ENCODE peak calls at places on chromosome 15, in six cellular contexts. One of them, this sample, is unnamed.

GRCh38 chr15:35871282-35871681 is 325.3 kb upstream of the DPH6 start:
- DNase-seq in NCI-H774: no peak
- DNase-seq in M059J: no peak
- DNase-seq in anterior cingulate cortex: no peak
- DNase-seq in fibroblast of mammary gland: no peak
- DNase-seq in HT-29: no peak
- DNase-seq in this sample: no peak

GRCh38 chr15:91795281-91795680 is 58.2 kb upstream of the SLCO3A1 start:
- DNase-seq in NCI-H774: no peak
- DNase-seq in M059J: no peak
- DNase-seq in anterior cingulate cortex: no peak
- DNase-seq in HT-29: no peak
- DNase-seq in fibroblast of mammary gland: no peak
- DNase-seq in this sample: no peak

GRCh38 chr15:98648654-98649537 is 557 bp downstream of the IGF1R start:
- DNase-seq in NCI-H774: peak
- DNase-seq in HT-29: peak
- DNase-seq in anterior cingulate cortex: no peak
- DNase-seq in fibroblast of mammary gland: peak
- DNase-seq in M059J: peak
- DNase-seq in this sample: peak

GRCh38 chr15:93948728-93949127 is 282.6 kb upstream of the MCTP2 start:
- DNase-seq in NCI-H774: no peak
- DNase-seq in fibroblast of mammary gland: peak
- DNase-seq in HT-29: no peak
- DNase-seq in anterior cingulate cortex: no peak
- DNase-seq in M059J: no peak
- DNase-seq in this sample: no peak

GRCh38 chr15:49131403-49131802 is 24.0 kb downstream of the COPS2 start:
- DNase-seq in M059J: no peak
- DNase-seq in HT-29: no peak
- DNase-seq in NCI-H774: no peak
- DNase-seq in anterior cingulate cortex: no peak
- DNase-seq in fibroblast of mammary gland: no peak
- DNase-seq in this sample: peak

GRCh38 chr15:28456476-28457395 is 76.0 kb downstream of the GOLGA8G start:
- DNase-seq in anterior cingulate cortex: no peak
- DNase-seq in fibroblast of mammary gland: no peak
- DNase-seq in M059J: no peak
- DNase-seq in NCI-H774: no peak
- DNase-seq in HT-29: no peak
- DNase-seq in this sample: no peak

GRCh38 chr15:29670266-29670665 is 152.0 kb downstream of the TJP1 start:
- DNase-seq in fibroblast of mammary gland: no peak
- DNase-seq in HT-29: peak
- DNase-seq in NCI-H774: no peak
- DNase-seq in anterior cingulate cortex: no peak
- DNase-seq in M059J: peak
- DNase-seq in this sample: no peak

GRCh38 chr15:73679180-73679579 is 5.0 kb upstream of the CD276 start:
- DNase-seq in M059J: no peak
- DNase-seq in HT-29: no peak
- DNase-seq in anterior cingulate cortex: no peak
- DNase-seq in fibroblast of mammary gland: no peak
- DNase-seq in NCI-H774: no peak
- DNase-seq in this sample: no peak

GRCh38 chr15:58440181-58440910 is 8.6 kb downstream of the LIPC start:
- DNase-seq in NCI-H774: no peak
- DNase-seq in HT-29: peak
- DNase-seq in anterior cingulate cortex: no peak
- DNase-seq in M059J: peak
- DNase-seq in fibroblast of mammary gland: peak
- DNase-seq in this sample: no peak

GRCh38 chr15:75307778-75308390 is 25.2 kb downstream of the GOLGA6D start:
- DNase-seq in anterior cingulate cortex: no peak
- DNase-seq in fibroblast of mammary gland: peak
- DNase-seq in M059J: peak
- DNase-seq in HT-29: peak
- DNase-seq in NCI-H774: peak
- DNase-seq in this sample: peak

GRCh38 chr15:82105458-82106205 is 59.8 kb upstream of the MEX3B start:
- DNase-seq in anterior cingulate cortex: no peak
- DNase-seq in NCI-H774: peak
- DNase-seq in fibroblast of mammary gland: peak
- DNase-seq in HT-29: peak
- DNase-seq in M059J: peak
- DNase-seq in this sample: no peak

GRCh38 chr15:55319537-55320325 is 709 bp downstream of the PIGB start:
- DNase-seq in M059J: peak
- DNase-seq in anterior cingulate cortex: no peak
- DNase-seq in NCI-H774: no peak
- DNase-seq in HT-29: peak
- DNase-seq in fibroblast of mammary gland: peak
- DNase-seq in this sample: peak

GRCh38 chr15:87631775-87632174 is 624.8 kb downstream of the NTRK3 start:
- DNase-seq in fibroblast of mammary gland: no peak
- DNase-seq in NCI-H774: no peak
- DNase-seq in anterior cingulate cortex: no peak
- DNase-seq in HT-29: no peak
- DNase-seq in M059J: peak
- DNase-seq in this sample: no peak

GRCh38 chr15:59165726-59166125 is 40.9 kb upstream of the LDHAL6B start:
- DNase-seq in NCI-H774: peak
- DNase-seq in anterior cingulate cortex: no peak
- DNase-seq in HT-29: peak
- DNase-seq in M059J: no peak
- DNase-seq in fibroblast of mammary gland: no peak
- DNase-seq in this sample: no peak

GRCh38 chr15:69067296-69067695 is 52.8 kb downstream of the NOX5 start:
- DNase-seq in fibroblast of mammary gland: no peak
- DNase-seq in M059J: no peak
- DNase-seq in HT-29: no peak
- DNase-seq in anterior cingulate cortex: no peak
- DNase-seq in NCI-H774: no peak
- DNase-seq in this sample: no peak

GRCh38 chr15:60444289-60444912 is 34.5 kb downstream of the ICE2 start:
- DNase-seq in M059J: peak
- DNase-seq in fibroblast of mammary gland: peak
- DNase-seq in HT-29: peak
- DNase-seq in NCI-H774: no peak
- DNase-seq in anterior cingulate cortex: no peak
- DNase-seq in this sample: peak

GRCh38 chr15:71434774-71435173 is 319.5 kb downstream of the THSD4 start:
- DNase-seq in HT-29: peak
- DNase-seq in M059J: peak
- DNase-seq in anterior cingulate cortex: no peak
- DNase-seq in NCI-H774: no peak
- DNase-seq in fibroblast of mammary gland: peak
- DNase-seq in this sample: no peak

GRCh38 chr15:55977225-55977624 is 16.2 kb downstream of the NEDD4 start:
- DNase-seq in anterior cingulate cortex: no peak
- DNase-seq in fibroblast of mammary gland: no peak
- DNase-seq in NCI-H774: no peak
- DNase-seq in HT-29: no peak
- DNase-seq in M059J: no peak
- DNase-seq in this sample: no peak

GRCh38 chr15:83082730-83083386 is 15.8 kb upstream of the BTBD1 start:
- DNase-seq in HT-29: no peak
- DNase-seq in NCI-H774: no peak
- DNase-seq in fibroblast of mammary gland: no peak
- DNase-seq in M059J: no peak
- DNase-seq in anterior cingulate cortex: no peak
- DNase-seq in this sample: no peak

GRCh38 chr15:66132251-66132816 is 121.2 kb downstream of the MEGF11 start:
- DNase-seq in M059J: no peak
- DNase-seq in anterior cingulate cortex: no peak
- DNase-seq in NCI-H774: no peak
- DNase-seq in fibroblast of mammary gland: no peak
- DNase-seq in HT-29: no peak
- DNase-seq in this sample: no peak

GRCh38 chr15:28956491-28956890 is 70.7 kb downstream of the APBA2 start:
- DNase-seq in NCI-H774: no peak
- DNase-seq in HT-29: no peak
- DNase-seq in fibroblast of mammary gland: no peak
- DNase-seq in M059J: no peak
- DNase-seq in anterior cingulate cortex: no peak
- DNase-seq in this sample: no peak

GRCh38 chr15:72961326-72961725 is 90.9 kb upstream of the NEO1 start:
- DNase-seq in M059J: no peak
- DNase-seq in HT-29: no peak
- DNase-seq in fibroblast of mammary gland: no peak
- DNase-seq in NCI-H774: no peak
- DNase-seq in anterior cingulate cortex: no peak
- DNase-seq in this sample: no peak

GRCh38 chr15:58562135-58562534 is 130.3 kb downstream of the LIPC start:
- DNase-seq in fibroblast of mammary gland: no peak
- DNase-seq in NCI-H774: no peak
- DNase-seq in M059J: no peak
- DNase-seq in HT-29: no peak
- DNase-seq in anterior cingulate cortex: no peak
- DNase-seq in this sample: no peak

GRCh38 chr15:31362886-31363285 is 36.3 kb downstream of the KLF13 start:
- DNase-seq in HT-29: no peak
- DNase-seq in fibroblast of mammary gland: no peak
- DNase-seq in anterior cingulate cortex: no peak
- DNase-seq in M059J: no peak
- DNase-seq in NCI-H774: no peak
- DNase-seq in this sample: no peak

GRCh38 chr15:37070686-37071085 is 29.7 kb downstream of the MEIS2 start:
- DNase-seq in NCI-H774: no peak
- DNase-seq in fibroblast of mammary gland: no peak
- DNase-seq in HT-29: no peak
- DNase-seq in anterior cingulate cortex: no peak
- DNase-seq in M059J: no peak
- DNase-seq in this sample: no peak

GRCh38 chr15:96343529-96344072 is 13.1 kb downstream of the NR2F2 start:
- DNase-seq in M059J: no peak
- DNase-seq in HT-29: no peak
- DNase-seq in anterior cingulate cortex: no peak
- DNase-seq in NCI-H774: no peak
- DNase-seq in fibroblast of mammary gland: no peak
- DNase-seq in this sample: no peak

GRCh38 chr15:60344987-60345386 is 52.8 kb downstream of the ANXA2 start:
- DNase-seq in NCI-H774: no peak
- DNase-seq in anterior cingulate cortex: no peak
- DNase-seq in M059J: no peak
- DNase-seq in HT-29: no peak
- DNase-seq in fibroblast of mammary gland: no peak
- DNase-seq in this sample: no peak

GRCh38 chr15:40217166-40217785 is 21.6 kb upstream of the PAK6 start:
- DNase-seq in fibroblast of mammary gland: peak
- DNase-seq in anterior cingulate cortex: no peak
- DNase-seq in M059J: peak
- DNase-seq in HT-29: peak
- DNase-seq in NCI-H774: peak
- DNase-seq in this sample: peak

GRCh38 chr15:29259233-29259632 is 10.4 kb downstream of the NSMCE3 start:
- DNase-seq in M059J: no peak
- DNase-seq in anterior cingulate cortex: no peak
- DNase-seq in fibroblast of mammary gland: no peak
- DNase-seq in HT-29: no peak
- DNase-seq in NCI-H774: no peak
- DNase-seq in this sample: peak

GRCh38 chr15:49036650-49037545 is 9.3 kb downstream of the SECISBP2L start:
- DNase-seq in anterior cingulate cortex: no peak
- DNase-seq in M059J: peak
- DNase-seq in HT-29: peak
- DNase-seq in fibroblast of mammary gland: peak
- DNase-seq in NCI-H774: no peak
- DNase-seq in this sample: no peak

GRCh38 chr15:65783872-65784271 is 8.2 kb downstream of the DENND4A start:
- DNase-seq in NCI-H774: no peak
- DNase-seq in fibroblast of mammary gland: no peak
- DNase-seq in HT-29: no peak
- DNase-seq in M059J: no peak
- DNase-seq in anterior cingulate cortex: no peak
- DNase-seq in this sample: no peak

This sample was measured in SK-MEL-5.